ENCODE peak calls at places on chromosomes 6 and 20, in nine cellular contexts. One of them, this sample, is unnamed.

GRCh38 chr6:131787079-131787478 is 20.7 kb upstream of the ENPP1 start:
- DNase-seq in cardiac muscle cell: no peak
- DNase-seq in ovary: no peak
- DNase-seq in uterus: no peak
- DNase-seq in iPS DF 6.9: no peak
- DNase-seq in GM23248: peak; percentile 69
- DNase-seq in body of pancreas: no peak
- DNase-seq in heart right ventricle: no peak
- DNase-seq in left lung: no peak
- DNase-seq in this sample: no peak

GRCh38 chr6:154814063-154814462 is 80.8 kb downstream of the SCAF8 start:
- DNase-seq in cardiac muscle cell: no peak
- DNase-seq in ovary: no peak
- DNase-seq in uterus: no peak
- DNase-seq in iPS DF 6.9: no peak
- DNase-seq in GM23248: no peak
- DNase-seq in body of pancreas: no peak
- DNase-seq in heart right ventricle: no peak
- DNase-seq in left lung: no peak
- DNase-seq in this sample: no peak

GRCh38 chr20:35151739-35152138 is 4.6 kb upstream of the EDEM2 start:
- DNase-seq in cardiac muscle cell: no peak
- DNase-seq in ovary: no peak
- DNase-seq in uterus: no peak
- DNase-seq in iPS DF 6.9: no peak
- DNase-seq in GM23248: peak; percentile 55
- DNase-seq in body of pancreas: no peak
- DNase-seq in heart right ventricle: peak; percentile 39
- DNase-seq in left lung: no peak
- DNase-seq in this sample: no peak

GRCh38 chr6:144586986-144587385 is 301.9 kb downstream of the UTRN start:
- DNase-seq in cardiac muscle cell: peak; percentile 66
- DNase-seq in ovary: no peak
- DNase-seq in uterus: no peak
- DNase-seq in iPS DF 6.9: no peak
- DNase-seq in GM23248: no peak
- DNase-seq in body of pancreas: no peak
- DNase-seq in heart right ventricle: no peak
- DNase-seq in left lung: no peak
- DNase-seq in this sample: no peak

GRCh38 chr6:22082278-22082677 is 214.6 kb downstream of the PRL start:
- DNase-seq in cardiac muscle cell: no peak
- DNase-seq in ovary: no peak
- DNase-seq in uterus: no peak
- DNase-seq in iPS DF 6.9: no peak
- DNase-seq in GM23248: peak; percentile 49
- DNase-seq in body of pancreas: peak; percentile 32
- DNase-seq in heart right ventricle: no peak
- DNase-seq in left lung: no peak
- DNase-seq in this sample: no peak

GRCh38 chr20:7196481-7196880 is 429.0 kb downstream of the BMP2 start:
- DNase-seq in cardiac muscle cell: no peak
- DNase-seq in ovary: no peak
- DNase-seq in uterus: no peak
- DNase-seq in iPS DF 6.9: no peak
- DNase-seq in GM23248: peak; percentile 66
- DNase-seq in body of pancreas: no peak
- DNase-seq in heart right ventricle: no peak
- DNase-seq in left lung: no peak
- DNase-seq in this sample: no peak

GRCh38 chr6:161641175-161641574 is 367.3 kb upstream of the AGPAT4 start:
- DNase-seq in cardiac muscle cell: no peak
- DNase-seq in ovary: no peak
- DNase-seq in uterus: no peak
- DNase-seq in iPS DF 6.9: no peak
- DNase-seq in GM23248: no peak
- DNase-seq in body of pancreas: no peak
- DNase-seq in heart right ventricle: no peak
- DNase-seq in left lung: no peak
- DNase-seq in this sample: no peak

GRCh38 chr20:5061209-5061608 is 58.5 kb downstream of the PCNA start:
- DNase-seq in cardiac muscle cell: no peak
- DNase-seq in ovary: no peak
- DNase-seq in uterus: no peak
- DNase-seq in iPS DF 6.9: no peak
- DNase-seq in GM23248: peak; percentile 38
- DNase-seq in body of pancreas: no peak
- DNase-seq in heart right ventricle: no peak
- DNase-seq in left lung: no peak
- DNase-seq in this sample: no peak

GRCh38 chr20:25044660-25045342 is 13.1 kb downstream of the ACSS1 start:
- DNase-seq in cardiac muscle cell: no peak
- DNase-seq in ovary: no peak
- DNase-seq in uterus: no peak
- DNase-seq in iPS DF 6.9: no peak
- DNase-seq in GM23248: no peak
- DNase-seq in body of pancreas: peak; percentile 29
- DNase-seq in heart right ventricle: no peak
- DNase-seq in left lung: peak; percentile 19
- DNase-seq in this sample: no peak

GRCh38 chr6:16157909-16158308 is 29.0 kb downstream of the MYLIP start:
- DNase-seq in cardiac muscle cell: peak; percentile 83
- DNase-seq in ovary: no peak
- DNase-seq in uterus: peak; percentile 63
- DNase-seq in iPS DF 6.9: no peak
- DNase-seq in GM23248: no peak
- DNase-seq in body of pancreas: peak; percentile 34
- DNase-seq in heart right ventricle: peak; percentile 44
- DNase-seq in left lung: no peak
- DNase-seq in this sample: peak; percentile 51

GRCh38 chr6:67131827-67132226 is 1424.8 kb upstream of the EYS start:
- DNase-seq in cardiac muscle cell: no peak
- DNase-seq in ovary: no peak
- DNase-seq in uterus: no peak
- DNase-seq in iPS DF 6.9: no peak
- DNase-seq in GM23248: no peak
- DNase-seq in body of pancreas: no peak
- DNase-seq in heart right ventricle: no peak
- DNase-seq in left lung: no peak
- DNase-seq in this sample: no peak

GRCh38 chr6:46677314-46677654 is 10.4 kb upstream of the TDRD6 start:
- DNase-seq in cardiac muscle cell: peak; percentile 50
- DNase-seq in ovary: no peak
- DNase-seq in uterus: no peak
- DNase-seq in iPS DF 6.9: no peak
- DNase-seq in GM23248: peak; percentile 1
- DNase-seq in body of pancreas: no peak
- DNase-seq in heart right ventricle: no peak
- DNase-seq in left lung: no peak
- DNase-seq in this sample: no peak

GRCh38 chr6:157912326-157912725 is 69.3 kb upstream of the SYNJ2 start:
- DNase-seq in cardiac muscle cell: no peak
- DNase-seq in ovary: no peak
- DNase-seq in uterus: peak; percentile 29
- DNase-seq in iPS DF 6.9: no peak
- DNase-seq in GM23248: peak; percentile 96
- DNase-seq in body of pancreas: no peak
- DNase-seq in heart right ventricle: no peak
- DNase-seq in left lung: no peak
- DNase-seq in this sample: no peak

GRCh38 chr6:40395698-40396076 is 191.5 kb downstream of the LRFN2 start:
- DNase-seq in cardiac muscle cell: no peak
- DNase-seq in ovary: no peak
- DNase-seq in uterus: no peak
- DNase-seq in iPS DF 6.9: no peak
- DNase-seq in GM23248: no peak
- DNase-seq in body of pancreas: no peak
- DNase-seq in heart right ventricle: no peak
- DNase-seq in left lung: no peak
- DNase-seq in this sample: no peak

GRCh38 chr6:154996841-154997311 is 1.8 kb downstream of the TIAM2 start:
- DNase-seq in cardiac muscle cell: no peak
- DNase-seq in ovary: no peak
- DNase-seq in uterus: no peak
- DNase-seq in iPS DF 6.9: no peak
- DNase-seq in GM23248: no peak
- DNase-seq in body of pancreas: no peak
- DNase-seq in heart right ventricle: no peak
- DNase-seq in left lung: no peak
- DNase-seq in this sample: no peak

GRCh38 chr20:6824401-6824800 is 56.9 kb downstream of the BMP2 start:
- DNase-seq in cardiac muscle cell: no peak
- DNase-seq in ovary: no peak
- DNase-seq in uterus: no peak
- DNase-seq in iPS DF 6.9: no peak
- DNase-seq in GM23248: no peak
- DNase-seq in body of pancreas: no peak
- DNase-seq in heart right ventricle: no peak
- DNase-seq in left lung: no peak
- DNase-seq in this sample: no peak

DNA sequence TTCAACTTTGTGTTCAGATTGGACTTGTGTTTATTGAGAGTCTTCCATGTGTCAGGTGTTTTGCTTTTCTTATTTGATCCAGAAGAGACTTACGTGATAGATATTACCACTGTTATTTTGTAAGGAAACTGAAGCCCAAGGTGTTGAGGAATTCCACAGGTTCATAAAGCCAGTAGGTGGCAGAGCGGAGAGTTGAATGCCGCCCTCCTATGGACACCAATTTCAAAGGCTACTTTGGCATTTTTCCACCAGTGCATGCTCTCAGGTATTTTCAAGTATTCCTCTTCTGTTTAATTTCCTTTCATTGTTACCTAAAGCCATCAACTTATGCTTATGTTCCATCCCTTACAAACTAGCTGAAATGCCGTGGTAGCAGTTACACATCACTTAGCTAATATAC is 14.0 kb upstream of the COL10A1 start:
- DNase-seq in cardiac muscle cell: peak; percentile 15
- DNase-seq in ovary: no peak
- DNase-seq in uterus: no peak
- DNase-seq in iPS DF 6.9: peak; percentile 1
- DNase-seq in GM23248: no peak
- DNase-seq in body of pancreas: peak; percentile 16
- DNase-seq in heart right ventricle: no peak
- DNase-seq in left lung: no peak
- DNase-seq in this sample: no peak
- H3K4me1 ChIP-seq in cardiac muscle cell: peaks cover 10% of the 10 kb centered on the region
- H3K4me1 ChIP-seq in ovary: peaks cover 3% of the 10 kb centered on the region
- H3K4me1 ChIP-seq in uterus: no peaks in the 10 kb centered on the region
- H3K4me1 ChIP-seq in iPS DF 6.9: peaks cover 1% of the 10 kb centered on the region
- H3K4me1 ChIP-seq in GM23248: peaks cover 8% of the 10 kb centered on the region
- H3K4me1 ChIP-seq in body of pancreas: no peaks in the 10 kb centered on the region
- H3K4me1 ChIP-seq in heart right ventricle: no peaks in the 10 kb centered on the region
- H3K4me1 ChIP-seq in left lung: no peaks in the 10 kb centered on the region
- H3K4me1 ChIP-seq in this sample: no peaks in the 10 kb centered on the region

GRCh38 chr6:160081398-160081797 is 40.2 kb upstream of the SLC22A1 start:
- DNase-seq in cardiac muscle cell: no peak
- DNase-seq in ovary: no peak
- DNase-seq in uterus: no peak
- DNase-seq in iPS DF 6.9: no peak
- DNase-seq in GM23248: no peak
- DNase-seq in body of pancreas: no peak
- DNase-seq in heart right ventricle: no peak
- DNase-seq in left lung: no peak
- DNase-seq in this sample: no peak
- H3K36me3 ChIP-seq in cardiac muscle cell: peaks cover 45% of the 10 kb centered on the region
- H3K36me3 ChIP-seq in ovary: no peaks in the 10 kb centered on the region
- H3K36me3 ChIP-seq in uterus: no peaks in the 10 kb centered on the region
- H3K36me3 ChIP-seq in iPS DF 6.9: peaks cover 48% of the 10 kb centered on the region
- H3K36me3 ChIP-seq in GM23248: peaks cover 12% of the 10 kb centered on the region
- H3K36me3 ChIP-seq in body of pancreas: peaks cover 30% of the 10 kb centered on the region
- H3K36me3 ChIP-seq in heart right ventricle: peaks cover 100% of the 10 kb centered on the region
- H3K36me3 ChIP-seq in left lung: peaks cover 4% of the 10 kb centered on the region
- H3K36me3 ChIP-seq in this sample: peaks cover 46% of the 10 kb centered on the region

GRCh38 chr20:41300383-41300782 is 17.1 kb downstream of the ZHX3 start:
- DNase-seq in cardiac muscle cell: no peak
- DNase-seq in ovary: no peak
- DNase-seq in uterus: no peak
- DNase-seq in iPS DF 6.9: no peak
- DNase-seq in GM23248: no peak
- DNase-seq in body of pancreas: no peak
- DNase-seq in heart right ventricle: no peak
- DNase-seq in left lung: no peak
- DNase-seq in this sample: no peak

GRCh38 chr20:41304002-41304401 is 13.5 kb downstream of the ZHX3 start:
- DNase-seq in cardiac muscle cell: no peak
- DNase-seq in ovary: no peak
- DNase-seq in uterus: no peak
- DNase-seq in iPS DF 6.9: no peak
- DNase-seq in GM23248: no peak
- DNase-seq in body of pancreas: no peak
- DNase-seq in heart right ventricle: no peak
- DNase-seq in left lung: no peak
- DNase-seq in this sample: no peak

GRCh38 chr20:41304413-41305079 is 13.0 kb downstream of the ZHX3 start:
- DNase-seq in cardiac muscle cell: no peak
- DNase-seq in ovary: no peak
- DNase-seq in uterus: no peak
- DNase-seq in iPS DF 6.9: no peak
- DNase-seq in GM23248: no peak
- DNase-seq in body of pancreas: no peak
- DNase-seq in heart right ventricle: no peak
- DNase-seq in left lung: no peak
- DNase-seq in this sample: no peak

GRCh38 chr20:41300906-41301305 is 16.6 kb downstream of the ZHX3 start:
- DNase-seq in cardiac muscle cell: no peak
- DNase-seq in ovary: no peak
- DNase-seq in uterus: no peak
- DNase-seq in iPS DF 6.9: no peak
- DNase-seq in GM23248: no peak
- DNase-seq in body of pancreas: no peak
- DNase-seq in heart right ventricle: no peak
- DNase-seq in left lung: no peak
- DNase-seq in this sample: no peak

DNA sequence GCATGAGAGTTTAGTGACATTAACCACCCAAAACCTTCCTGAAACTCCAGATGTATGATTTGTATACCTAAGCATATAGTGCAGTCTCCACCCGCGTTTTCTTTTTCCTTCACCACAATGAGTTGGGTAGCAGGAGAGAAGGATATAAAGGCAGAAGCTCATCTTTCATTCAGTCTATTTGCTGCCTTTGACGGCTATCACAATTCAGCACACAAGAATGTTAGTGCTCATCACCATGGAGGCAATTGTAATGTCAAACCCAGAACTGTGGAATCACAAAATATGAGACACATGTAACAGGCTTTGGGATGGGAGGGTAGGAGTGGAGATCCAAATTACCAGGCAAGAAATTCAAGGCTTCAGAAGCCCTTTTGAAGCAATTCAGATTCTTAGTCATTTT is 17.6 kb downstream of the ZHX3 start:
- DNase-seq in cardiac muscle cell: no peak
- DNase-seq in ovary: no peak
- DNase-seq in uterus: no peak
- DNase-seq in iPS DF 6.9: no peak
- DNase-seq in GM23248: peak; percentile 74
- DNase-seq in body of pancreas: no peak
- DNase-seq in heart right ventricle: no peak
- DNase-seq in left lung: no peak
- DNase-seq in this sample: no peak
- H3K4me1 ChIP-seq in cardiac muscle cell: no peaks in the 10 kb centered on the region
- H3K4me1 ChIP-seq in ovary: no peaks in the 10 kb centered on the region
- H3K4me1 ChIP-seq in uterus: no peaks in the 10 kb centered on the region
- H3K4me1 ChIP-seq in iPS DF 6.9: no peaks in the 10 kb centered on the region
- H3K4me1 ChIP-seq in GM23248: peaks cover 9% of the 10 kb centered on the region
- H3K4me1 ChIP-seq in body of pancreas: peaks cover 4% of the 10 kb centered on the region
- H3K4me1 ChIP-seq in heart right ventricle: no peaks in the 10 kb centered on the region
- H3K4me1 ChIP-seq in left lung: peaks cover 6% of the 10 kb centered on the region
- H3K4me1 ChIP-seq in this sample: no peaks in the 10 kb centered on the region

GRCh38 chr20:58416832-58417231 is 27.8 kb downstream of the VAPB start:
- DNase-seq in cardiac muscle cell: no peak
- DNase-seq in ovary: no peak
- DNase-seq in uterus: no peak
- DNase-seq in iPS DF 6.9: no peak
- DNase-seq in GM23248: no peak
- DNase-seq in body of pancreas: no peak
- DNase-seq in heart right ventricle: no peak
- DNase-seq in left lung: no peak
- DNase-seq in this sample: no peak
- H3K36me3 ChIP-seq in cardiac muscle cell: no peaks in the 10 kb centered on the region
- H3K36me3 ChIP-seq in ovary: no peaks in the 10 kb centered on the region
- H3K36me3 ChIP-seq in uterus: no peaks in the 10 kb centered on the region
- H3K36me3 ChIP-seq in iPS DF 6.9: peaks cover 2% of the 10 kb centered on the region
- H3K36me3 ChIP-seq in GM23248: no peaks in the 10 kb centered on the region
- H3K36me3 ChIP-seq in body of pancreas: no peaks in the 10 kb centered on the region
- H3K36me3 ChIP-seq in heart right ventricle: peaks cover 38% of the 10 kb centered on the region
- H3K36me3 ChIP-seq in left lung: no peaks in the 10 kb centered on the region
- H3K36me3 ChIP-seq in this sample: peaks cover 35% of the 10 kb centered on the region